ENCODE peak calls at places on chromosomes 4 and X, in nine cellular contexts. J, D, E, L, W, X, G, S and R are unnamed samples.

GRCh38 chrX:76428243-76429130 is 977 bp downstream of the MAGEE1 start:
- DNase-seq in G (no peak), E (peak; percentile 3), S (peak; percentile 61), D (peak; percentile 1), X (peak; percentile 41), W (no peak), L (peak; percentile 42), J (peak; percentile 4), R (peak; percentile 21)

GRCh38 chr4:129355529-129355928 is 259.6 kb downstream of the C4orf33 start:
- DNase-seq in J (peak; percentile 8), L (no peak), E (peak; percentile 37), D (no peak), X (no peak), S (no peak), G (no peak), W (no peak), R (no peak)

GRCh38 chr4:150209140-150209829 is 131.0 kb downstream of the DCLK2 start:
- DNase-seq in G (no peak), X (no peak), D (no peak), L (no peak), W (peak; percentile 75), J (peak; percentile 65), E (peak; percentile 60), S (peak; percentile 69), R (no peak)

GRCh38 chr4:149781150-149781549 is 34.5 kb downstream of the IQCM start:
- DNase-seq in L (no peak), W (peak; percentile 72), X (no peak), S (no peak), G (no peak), D (no peak), E (peak; percentile 36), J (no peak), R (no peak)

GRCh38 chr4:140049024-140049923 is 104.7 kb downstream of the MAML3 start:
- DNase-seq in S (peak; percentile 59), D (no peak), G (no peak), E (peak; percentile 42), L (peak; percentile 46), W (peak; percentile 63), X (peak; percentile 37), J (peak; percentile 57), R (peak; percentile 11)

GRCh38 chrX:106728337-106728736 is 1.8 kb downstream of the RNF128 start:
- DNase-seq in W (no peak), S (no peak), L (no peak), J (no peak), X (no peak), D (no peak), G (no peak), E (peak; percentile 14), R (no peak)

GRCh38 chr4:105966046-105966445 is 70.8 kb downstream of the NPNT start:
- DNase-seq in D (no peak), L (no peak), W (peak; percentile 84), X (no peak), G (no peak), S (no peak), J (no peak), E (peak; percentile 72), R (no peak)

GRCh38 chr4:110119880-110120279 is 78.5 kb downstream of the ELOVL6 start:
- DNase-seq in D (no peak), X (no peak), G (no peak), L (no peak), J (no peak), E (peak; percentile 66), S (no peak), W (peak; percentile 82), R (no peak)

GRCh38 chrX:102029026-102029425 is 96.5 kb upstream of the TCEAL2 start:
- DNase-seq in X (no peak), J (no peak), S (no peak), D (no peak), G (no peak), W (no peak), E (no peak), L (no peak), R (no peak)

GRCh38 chr4:9880411-9881197 is 99.2 kb downstream of the DRD5 start:
- DNase-seq in S (no peak), G (no peak), W (no peak), D (no peak), E (no peak), X (no peak), J (no peak), L (no peak), R (no peak)

GRCh38 chr4:37757121-37757520 is 69.4 kb upstream of the PGM2 start:
- DNase-seq in L (no peak), D (no peak), E (no peak), W (no peak), X (no peak), G (no peak), S (no peak), J (no peak), R (no peak)

GRCh38 chr4:140305053-140305452 is 68.4 kb upstream of the SCOC start:
- DNase-seq in J (no peak), D (no peak), G (no peak), W (no peak), E (no peak), X (no peak), L (no peak), S (no peak), R (no peak)

GRCh38 chr4:74096265-74096980 is 2.6 kb downstream of the CXCL2 start:
- DNase-seq in L (no peak), J (no peak), S (no peak), W (no peak), G (no peak), X (no peak), D (no peak), E (peak; percentile 67), R (no peak)

GRCh38 chrX:19392703-19393102 is 49.0 kb downstream of the PDHA1 start:
- DNase-seq in E (no peak), J (no peak), X (no peak), D (no peak), S (no peak), G (no peak), L (no peak), W (no peak), R (no peak)

GRCh38 chrX:6223516-6223915 is 5.2 kb downstream of the NLGN4X start:
- DNase-seq in E (no peak), W (no peak), G (no peak), J (no peak), D (no peak), X (no peak), L (no peak), S (no peak), R (no peak)

GRCh38 chr4:122583906-122584305 is 37.0 kb downstream of the IL21 start:
- DNase-seq in X (no peak), D (no peak), G (no peak), E (no peak), L (no peak), J (no peak), S (no peak), W (peak; percentile 76), R (no peak)

GRCh38 chr4:113052379-113052951 is 3.0 kb downstream of the ANK2 start:
- DNase-seq in X (no peak), E (peak; percentile 64), D (no peak), W (peak; percentile 42), J (no peak), L (no peak), G (no peak), S (no peak), R (no peak)

GRCh38 chr4:53863163-53863562 is 201.2 kb downstream of the CHIC2 start:
- DNase-seq in E (no peak), W (peak; percentile 84), J (no peak), L (no peak), G (no peak), D (no peak), X (no peak), S (no peak), R (no peak)

GRCh38 chrX:85327060-85327333 is 52.5 kb downstream of the POF1B start:
- DNase-seq in D (no peak), E (no peak), G (no peak), L (no peak), S (peak; percentile 39), J (no peak), W (no peak), X (no peak), R (no peak)

GRCh38 chrX:16797358-16797757 is 11.1 kb downstream of the TXLNG start:
- DNase-seq in X (no peak), G (no peak), W (peak; percentile 73), D (no peak), L (no peak), J (no peak), E (no peak), S (no peak), R (no peak)

GRCh38 chr4:4328840-4329239 is 38.8 kb downstream of the ZBTB49 start:
- DNase-seq in W (no peak), L (no peak), S (no peak), D (no peak), X (no peak), J (no peak), G (no peak), E (no peak), R (no peak)